ENCODE peak calls at places on chromosome 9, in eight cellular contexts. Q is NCI-H345; E is NCI-H1092 treated with DMSO at 0.1 percent for 48 hours; P is HEK293T; R is AG20443; W is activated CD4-positive, alpha-beta T cell treated with anti-CD3 and anti-CD28 coated beads, Interleukin-2, amount 50 U/mL, for 48 hours; V is uterus; T is GM23338. O is an unnamed sample.

GRCh38 chr9:127983847-127984289 is 3.1 kb upstream of the EEIG1 start:
- DNase-seq in Q (peak), E (no peak), P (no peak), R (no peak), W (no peak), V (no peak), T (no peak), O (no peak)

GRCh38 chr9:103789686-103790085 is 304.4 kb upstream of the SMC2 start:
- DNase-seq in Q (no peak), E (peak), P (peak), R (no peak), W (no peak), V (no peak), T (peak), O (no peak)

GRCh38 chr9:91421022-91421765 is 2.4 kb downstream of the NFIL3 start:
- DNase-seq in Q (no peak), E (no peak), P (peak), R (peak), W (peak), V (peak), T (peak), O (no peak)

GRCh38 chr9:105191508-105192118 is 52.8 kb upstream of the SLC44A1 start:
- DNase-seq in Q (no peak), E (no peak), P (no peak), R (peak), W (no peak), V (peak), T (no peak), O (no peak)

GRCh38 chr9:77014597-77015263 is 4.7 kb upstream of the FOXB2 start:
- DNase-seq in Q (peak), E (no peak), P (no peak), R (no peak), W (no peak), V (no peak), T (peak), O (no peak)

GRCh38 chr9:127930298-127931091 is at the start of gene PIP5KL1:
- DNase-seq in Q (peak), E (peak), P (peak), R (peak), W (peak), V (peak), T (peak), O (peak)

GRCh38 chr9:35521708-35522107 is 31.8 kb downstream of the RUSC2 start:
- DNase-seq in Q (no peak), E (no peak), P (no peak), R (no peak), W (no peak), V (no peak), T (no peak), O (no peak)

GRCh38 chr9:16133556-16134227 is 580.8 kb downstream of the CCDC171 start:
- DNase-seq in Q (peak), E (peak), P (peak), R (peak), W (peak), V (no peak), T (peak), O (no peak)

GRCh38 chr9:108417726-108418125 is 438.1 kb downstream of the ACTL7B start:
- DNase-seq in Q (no peak), E (no peak), P (no peak), R (peak), W (no peak), V (no peak), T (no peak), O (no peak)

GRCh38 chr9:134591082-134591571 is 50.5 kb upstream of the COL5A1 start:
- DNase-seq in Q (peak), E (no peak), P (no peak), R (peak), W (no peak), V (no peak), T (no peak), O (no peak)

GRCh38 chr9:86997158-86997557 is 49.9 kb upstream of the GAS1 start:
- DNase-seq in Q (no peak), E (no peak), P (no peak), R (no peak), W (no peak), V (no peak), T (no peak), O (no peak)

GRCh38 chr9:131959887-131960286 is 119.8 kb downstream of the MED27 start:
- DNase-seq in Q (no peak), E (no peak), P (no peak), R (no peak), W (no peak), V (no peak), T (no peak), O (no peak)

GRCh38 chr9:77885104-77885672 is 146.4 kb downstream of the GNAQ start:
- DNase-seq in Q (no peak), E (no peak), P (no peak), R (no peak), W (no peak), V (no peak), T (peak), O (no peak)

GRCh38 chr9:119968837-119969707 is 599.8 kb upstream of the BRINP1 start:
- DNase-seq in Q (peak), E (peak), P (peak), R (peak), W (peak), V (peak), T (peak), O (peak)

GRCh38 chr9:84230355-84231136 is 110.0 kb downstream of the SLC28A3 start:
- DNase-seq in Q (no peak), E (no peak), P (no peak), R (peak), W (no peak), V (no peak), T (no peak), O (no peak)

GRCh38 chr9:119802621-119803020 is 433.4 kb upstream of the BRINP1 start:
- DNase-seq in Q (no peak), E (peak), P (no peak), R (peak), W (no peak), V (no peak), T (peak), O (no peak)

GRCh38 chr9:98037362-98037761 is 19.2 kb upstream of the NANS start:
- DNase-seq in Q (no peak), E (no peak), P (no peak), R (peak), W (no peak), V (peak), T (no peak), O (no peak)

GRCh38 chr9:19922476-19923118 is 133.8 kb upstream of the SLC24A2 start:
- DNase-seq in Q (peak), E (peak), P (peak), R (peak), W (no peak), V (peak), T (peak), O (peak)

GRCh38 chr9:3008091-3008490 is 164.2 kb upstream of the PUM3 start:
- DNase-seq in Q (no peak), E (peak), P (no peak), R (no peak), W (no peak), V (no peak), T (peak), O (no peak)

GRCh38 chr9:92716557-92716956 is 46.6 kb upstream of the IPPK start:
- DNase-seq in Q (peak), E (peak), P (peak), R (peak), W (peak), V (peak), T (peak), O (peak)

GRCh38 chr9:116576386-116576785 is 110.7 kb upstream of the TRIM32 start:
- DNase-seq in Q (no peak), E (no peak), P (no peak), R (peak), W (no peak), V (no peak), T (no peak), O (no peak)

GRCh38 chr9:33289501-33289900 is 815 bp upstream of the NFX1 start:
- DNase-seq in Q (no peak), E (no peak), P (no peak), R (peak), W (peak), V (peak), T (peak), O (no peak)

GRCh38 chr9:117412006-117412715 is 2.7 kb downstream of the ASTN2 start:
- DNase-seq in Q (peak), E (peak), P (no peak), R (no peak), W (no peak), V (no peak), T (peak), O (peak)

GRCh38 chr9:123372766-123373446 is 16.9 kb downstream of the CRB2 start:
- DNase-seq in Q (no peak), E (no peak), P (no peak), R (no peak), W (no peak), V (no peak), T (no peak), O (no peak)

GRCh38 chr9:88060746-88061145 is 77.5 kb downstream of the SPATA31C2 start:
- DNase-seq in Q (no peak), E (no peak), P (no peak), R (no peak), W (no peak), V (no peak), T (no peak), O (no peak)

GRCh38 chr9:92592946-92593860 is 57.4 kb upstream of the ECM2 start:
- DNase-seq in Q (no peak), E (no peak), P (no peak), R (no peak), W (no peak), V (no peak), T (no peak), O (no peak)

GRCh38 chr9:124372038-124372437 is 43.2 kb downstream of the PSMB7 start:
- DNase-seq in Q (no peak), E (no peak), P (no peak), R (no peak), W (no peak), V (no peak), T (no peak), O (no peak)

GRCh38 chr9:121246821-121247511 is 21.0 kb upstream of the GSN start:
- DNase-seq in Q (no peak), E (no peak), P (no peak), R (peak), W (no peak), V (peak), T (no peak), O (no peak)

GRCh38 chr9:137878146-137878941 is 762 bp downstream of the CACNA1B start:
- DNase-seq in Q (peak), E (peak), P (peak), R (peak), W (peak), V (no peak), T (peak), O (peak)

GRCh38 chr9:76216161-76216649 is 178.0 kb downstream of the RFK start:
- DNase-seq in Q (no peak), E (no peak), P (no peak), R (peak), W (no peak), V (no peak), T (no peak), O (no peak)

GRCh38 chr9:104091708-104092107 is 2.4 kb upstream of the SMC2 start:
- DNase-seq in Q (peak), E (peak), P (peak), R (no peak), W (peak), V (peak), T (peak), O (peak)

GRCh38 chr9:131668439-131669233 is 71.2 kb downstream of the RAPGEF1 start:
- DNase-seq in Q (peak), E (peak), P (no peak), R (peak), W (peak), V (peak), T (no peak), O (peak)